ENCODE peak calls at places on chromosomes 16 and 17, in four cellular contexts. One of them, this sample, is unnamed.

GRCh38 chr16:30348113-30348512 is 7.0 kb downstream of the CD2BP2 start:
- DNase-seq in GM12878: no peak
- DNase-seq in HepG2: no peak
- DNase-seq in K562: no peak
- DNase-seq in this sample: no peak

GRCh38 chr17:49494937-49495841 is at the start of gene NGFR:
- DNase-seq in GM12878: no peak
- DNase-seq in HepG2: no peak
- DNase-seq in K562: peak
- DNase-seq in this sample: peak

GRCh38 chr16:4624827-4625616 is 396 bp downstream of the MGRN1 start:
- DNase-seq in GM12878: peak
- DNase-seq in HepG2: peak
- DNase-seq in K562: peak
- DNase-seq in this sample: peak

GRCh38 chr16:22262460-22262859 is 34.7 kb upstream of the POLR3E start:
- DNase-seq in GM12878: no peak
- DNase-seq in HepG2: no peak
- DNase-seq in K562: no peak
- DNase-seq in this sample: no peak

GRCh38 chr16:11465675-11466074 is 120.4 kb downstream of the RMI2 start:
- DNase-seq in GM12878: no peak
- DNase-seq in HepG2: no peak
- DNase-seq in K562: no peak
- DNase-seq in this sample: no peak

GRCh38 chr17:79174905-79175856 is 100.6 kb downstream of the ENGASE start:
- DNase-seq in GM12878: no peak
- DNase-seq in HepG2: no peak
- DNase-seq in K562: no peak
- DNase-seq in this sample: no peak

GRCh38 chr17:76414334-76415295 is 30.2 kb downstream of the SPHK1 start:
- DNase-seq in GM12878: no peak
- DNase-seq in HepG2: no peak
- DNase-seq in K562: peak
- DNase-seq in this sample: peak

GRCh38 chr17:55160501-55160900 is 104.3 kb upstream of the HLF start:
- DNase-seq in GM12878: no peak
- DNase-seq in HepG2: no peak
- DNase-seq in K562: no peak
- DNase-seq in this sample: no peak

GRCh38 chr17:1153795-1154546 is 25.8 kb downstream of the ABR start:
- DNase-seq in GM12878: no peak
- DNase-seq in HepG2: peak
- DNase-seq in K562: peak
- DNase-seq in this sample: peak

GRCh38 chr17:81561494-81561885 is 9.3 kb upstream of the FAAP100 start:
- DNase-seq in GM12878: no peak
- DNase-seq in HepG2: no peak
- DNase-seq in K562: no peak
- DNase-seq in this sample: no peak

GRCh38 chr17:64783556-64784352 is 121.6 kb upstream of the SMURF2 start:
- DNase-seq in GM12878: no peak
- DNase-seq in HepG2: no peak
- DNase-seq in K562: no peak
- DNase-seq in this sample: no peak

GRCh38 chr16:75024591-75024990 is 25.8 kb downstream of the ZNRF1 start:
- DNase-seq in GM12878: no peak
- DNase-seq in HepG2: no peak
- DNase-seq in K562: no peak
- DNase-seq in this sample: no peak

GRCh38 chr17:78933959-78934568 is 8.9 kb upstream of the TIMP2 start:
- DNase-seq in GM12878: no peak
- DNase-seq in HepG2: peak
- DNase-seq in K562: no peak
- DNase-seq in this sample: peak

GRCh38 chr17:55547027-55547670 is 35.9 kb upstream of the SMIM36 start:
- DNase-seq in GM12878: no peak
- DNase-seq in HepG2: no peak
- DNase-seq in K562: no peak
- DNase-seq in this sample: no peak

GRCh38 chr17:63414222-63414621 is 31.9 kb downstream of the CYB561 start:
- DNase-seq in GM12878: no peak
- DNase-seq in HepG2: no peak
- DNase-seq in K562: no peak
- DNase-seq in this sample: no peak

GRCh38 chr17:10879110-10879509 is 41.2 kb upstream of the PIRT start:
- DNase-seq in GM12878: no peak
- DNase-seq in HepG2: no peak
- DNase-seq in K562: peak
- DNase-seq in this sample: peak

GRCh38 chr16:2963611-2964415 is at the start of gene KREMEN2:
- DNase-seq in GM12878: no peak
- DNase-seq in HepG2: peak
- DNase-seq in K562: peak
- DNase-seq in this sample: peak

GRCh38 chr17:80180192-80180591 is 10.4 kb downstream of the CARD14 start:
- DNase-seq in GM12878: no peak
- DNase-seq in HepG2: no peak
- DNase-seq in K562: no peak
- DNase-seq in this sample: no peak

GRCh38 chr16:23768581-23768980 is 13.8 kb downstream of the CHP2 start:
- DNase-seq in GM12878: no peak
- DNase-seq in HepG2: no peak
- DNase-seq in K562: no peak
- DNase-seq in this sample: no peak

GRCh38 chr17:43830510-43831145 is 2.3 kb downstream of the MPP3 start:
- DNase-seq in GM12878: no peak
- DNase-seq in HepG2: no peak
- DNase-seq in K562: no peak
- DNase-seq in this sample: no peak

GRCh38 chr17:47702391-47702995 is 8.5 kb downstream of the TBKBP1 start:
- DNase-seq in GM12878: no peak
- DNase-seq in HepG2: no peak
- DNase-seq in K562: no peak
- DNase-seq in this sample: no peak

GRCh38 chr17:82866521-82867214 is 26.8 kb upstream of the ZNF750 start:
- DNase-seq in GM12878: no peak
- DNase-seq in HepG2: no peak
- DNase-seq in K562: no peak
- DNase-seq in this sample: no peak

GRCh38 chr17:61411114-61411943 is 11.7 kb downstream of the TBX2 start:
- DNase-seq in GM12878: no peak
- DNase-seq in HepG2: no peak
- DNase-seq in K562: no peak
- DNase-seq in this sample: peak

GRCh38 chr17:83085103-83085502 is 5.7 kb downstream of the METRNL start:
- DNase-seq in GM12878: no peak
- DNase-seq in HepG2: no peak
- DNase-seq in K562: no peak
- DNase-seq in this sample: no peak

GRCh38 chr17:77002103-77003045 is 134.2 kb downstream of the MGAT5B start:
- DNase-seq in GM12878: no peak
- DNase-seq in HepG2: peak
- DNase-seq in K562: no peak
- DNase-seq in this sample: no peak

GRCh38 chr16:81868057-81868748 is 89.1 kb downstream of the PLCG2 start:
- DNase-seq in GM12878: no peak
- DNase-seq in HepG2: no peak
- DNase-seq in K562: no peak
- DNase-seq in this sample: no peak

GRCh38 chr17:78271419-78272160 is 40.2 kb downstream of the TMEM235 start:
- DNase-seq in GM12878: no peak
- DNase-seq in HepG2: no peak
- DNase-seq in K562: peak
- DNase-seq in this sample: no peak

GRCh38 chr17:32519769-32520701 is 33.2 kb downstream of the CDK5R1 start:
- DNase-seq in GM12878: peak
- DNase-seq in HepG2: peak
- DNase-seq in K562: no peak
- DNase-seq in this sample: no peak

GRCh38 chr17:40490289-40490853 is 11.1 kb downstream of the TNS4 start:
- DNase-seq in GM12878: no peak
- DNase-seq in HepG2: no peak
- DNase-seq in K562: no peak
- DNase-seq in this sample: no peak

GRCh38 chr16:73956592-73957495 is 339.8 kb upstream of the PSMD7 start:
- DNase-seq in GM12878: peak
- DNase-seq in HepG2: peak
- DNase-seq in K562: peak
- DNase-seq in this sample: peak

GRCh38 chr16:48617711-48618148 is 7.8 kb upstream of the N4BP1 start:
- DNase-seq in GM12878: no peak
- DNase-seq in HepG2: no peak
- DNase-seq in K562: no peak
- DNase-seq in this sample: no peak

GRCh38 chr17:51164911-51165679 is 1.1 kb upstream of the NME2 start:
- DNase-seq in GM12878: no peak
- DNase-seq in HepG2: peak
- DNase-seq in K562: no peak
- DNase-seq in this sample: no peak

GRCh38 chr16:10992797-10993196 is 48.4 kb downstream of the CLEC16A start:
- DNase-seq in GM12878: no peak
- DNase-seq in HepG2: no peak
- DNase-seq in K562: peak
- DNase-seq in this sample: no peak

DNA sequence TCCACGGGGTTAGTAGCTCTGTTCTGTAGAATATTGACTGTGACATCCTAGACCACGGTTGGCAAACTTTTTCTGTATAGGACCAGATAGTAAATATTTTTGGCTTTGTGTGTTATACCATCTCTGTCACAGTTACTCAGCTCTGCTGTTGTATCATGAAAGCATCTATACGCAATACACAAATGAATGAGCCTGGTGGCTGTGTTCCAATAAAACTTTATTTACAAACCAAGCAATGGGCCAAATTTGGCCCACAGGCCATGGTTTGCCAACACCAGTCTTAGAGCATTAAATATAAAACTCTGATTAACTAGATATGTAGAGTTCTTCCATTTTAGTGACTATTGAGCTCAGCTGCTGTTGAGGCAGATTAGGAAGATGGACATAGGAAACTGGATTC is 132.7 kb downstream of the MAP2K6 start:
- DNase-seq in GM12878: no peak
- DNase-seq in HepG2: no peak
- DNase-seq in K562: no peak
- DNase-seq in this sample: no peak
- TF ChIP-seq BHLHE40 in GM12878: no peak
- TF ChIP-seq BHLHE40 in HepG2: no peak
- TF ChIP-seq BHLHE40 in K562: no peak
- TF ChIP-seq BHLHE40 in this sample: no peak

GRCh38 chr17:20236586-20237227 is 227.5 kb downstream of the SPECC1 start:
- DNase-seq in GM12878: no peak
- DNase-seq in HepG2: no peak
- DNase-seq in K562: no peak
- DNase-seq in this sample: no peak

GRCh38 chr17:20230924-20231323 is 221.8 kb downstream of the SPECC1 start:
- DNase-seq in GM12878: no peak
- DNase-seq in HepG2: no peak
- DNase-seq in K562: no peak
- DNase-seq in this sample: no peak

GRCh38 chr17:20232611-20233010 is 223.5 kb downstream of the SPECC1 start:
- DNase-seq in GM12878: no peak
- DNase-seq in HepG2: no peak
- DNase-seq in K562: no peak
- DNase-seq in this sample: no peak

GRCh38 chr17:20235747-20236146 is 226.6 kb downstream of the SPECC1 start:
- DNase-seq in GM12878: no peak
- DNase-seq in HepG2: no peak
- DNase-seq in K562: no peak
- DNase-seq in this sample: no peak

DNA sequence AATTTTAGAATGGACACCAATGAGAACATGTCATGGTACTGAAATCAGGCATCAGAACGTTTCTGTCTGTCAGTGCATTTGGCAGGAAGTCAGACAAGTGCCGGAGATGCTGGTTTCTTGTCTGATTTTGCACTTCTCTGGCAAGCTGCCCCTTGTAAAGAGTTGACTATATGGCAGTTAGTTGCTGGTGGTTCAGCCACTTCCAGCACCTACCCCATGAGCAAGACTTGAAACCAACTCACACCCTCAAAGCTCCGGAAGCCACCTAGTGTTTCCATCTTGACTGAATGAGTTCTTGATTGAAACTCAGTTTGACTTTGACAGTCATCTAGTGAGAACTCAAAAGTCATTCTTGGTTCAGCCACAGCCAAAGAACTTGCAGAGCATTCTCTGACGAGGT is 225.1 kb downstream of the SPECC1 start:
- DNase-seq in GM12878: no peak
- DNase-seq in HepG2: no peak
- DNase-seq in K562: no peak
- DNase-seq in this sample: no peak
- TF ChIP-seq SP1 in GM12878: no peak
- TF ChIP-seq SP1 in HepG2: no peak
- TF ChIP-seq SP1 in K562: no peak
- TF ChIP-seq SP1 in this sample: no peak

GRCh38 chr16:64981568-64982281 is 140.1 kb downstream of the CDH11 start:
- DNase-seq in GM12878: no peak
- DNase-seq in HepG2: no peak
- DNase-seq in K562: no peak
- DNase-seq in this sample: no peak

GRCh38 chr16:64982581-64982980 is 139.3 kb downstream of the CDH11 start:
- DNase-seq in GM12878: no peak
- DNase-seq in HepG2: no peak
- DNase-seq in K562: no peak
- DNase-seq in this sample: no peak

GRCh38 chr16:64974381-64974780 is 147.5 kb downstream of the CDH11 start:
- DNase-seq in GM12878: no peak
- DNase-seq in HepG2: no peak
- DNase-seq in K562: no peak
- DNase-seq in this sample: no peak

GRCh38 chr16:64975821-64976220 is 146.0 kb downstream of the CDH11 start:
- DNase-seq in GM12878: no peak
- DNase-seq in HepG2: no peak
- DNase-seq in K562: no peak
- DNase-seq in this sample: no peak

GRCh38 chr16:64977211-64977920 is 144.5 kb downstream of the CDH11 start:
- DNase-seq in GM12878: no peak
- DNase-seq in HepG2: no peak
- DNase-seq in K562: no peak
- DNase-seq in this sample: no peak
- TF ChIP-seq BHLHE40 in GM12878: no peak
- TF ChIP-seq BHLHE40 in HepG2: no peak
- TF ChIP-seq BHLHE40 in K562: no peak
- TF ChIP-seq BHLHE40 in this sample: no peak

GRCh38 chr16:8955828-8956227 is 7.9 kb downstream of the USP7 start:
- DNase-seq in GM12878: no peak
- DNase-seq in HepG2: no peak
- DNase-seq in K562: no peak
- DNase-seq in this sample: no peak
- TF ChIP-seq SP1 in GM12878: no peak
- TF ChIP-seq SP1 in HepG2: no peak
- TF ChIP-seq SP1 in K562: no peak
- TF ChIP-seq SP1 in this sample: no peak